ENCODE peak calls at places on chromosome 6, in four cellular contexts. A is HEK293T; L is activated naive CD4-positive, alpha-beta T cell treated with anti-CD3 and anti-CD28 coated beads, Interleukin-2, amount 10 ng/mL, durations not matched to agents 7 days and 5 days; Y is left lobe of liver. F is an unnamed sample.

GRCh38 chr6:142384455-142385332 is 82.9 kb downstream of the ADGRG6 start:
- DNase-seq in L (no peak), A (no peak), Y (no peak), F (no peak)

GRCh38 chr6:34154668-34155447 is 9.0 kb upstream of the GRM4 start:
- DNase-seq in A (peak; percentile 87), L (peak; percentile 73), Y (peak; percentile 54), F (peak; percentile 81)

GRCh38 chr6:158016571-158017383 is 35.1 kb downstream of the SYNJ2 start:
- DNase-seq in A (no peak), Y (no peak), L (no peak), F (peak; percentile 62)

GRCh38 chr6:123117145-123117908 is 121.3 kb downstream of the CLVS2 start:
- DNase-seq in Y (no peak), A (no peak), L (no peak), F (no peak)

GRCh38 chr6:135499441-135500340 is 2.2 kb upstream of the AHI1 start:
- DNase-seq in Y (no peak), A (no peak), L (no peak), F (no peak)

GRCh38 chr6:10962673-10963072 is 75.8 kb downstream of the SYCP2L start:
- DNase-seq in L (no peak), Y (no peak), A (no peak), F (no peak)

GRCh38 chr6:73058736-73059135 is 166.6 kb downstream of the KHDC1L start:
- DNase-seq in L (no peak), A (no peak), Y (no peak), F (no peak)

GRCh38 chr6:50819527-50819905 is 845 bp downstream of the TFAP2B start:
- DNase-seq in A (no peak), Y (no peak), L (no peak), F (peak; percentile 47)

GRCh38 chr6:137715589-137716045 is 151.4 kb upstream of the TNFAIP3 start:
- DNase-seq in A (no peak), Y (no peak), L (no peak), F (no peak)

GRCh38 chr6:139336488-139336887 is 38.0 kb downstream of the CITED2 start:
- DNase-seq in Y (peak; percentile 52), L (no peak), A (no peak), F (peak; percentile 34)

GRCh38 chr6:169397684-169398083 is 144.0 kb upstream of the THBS2 start:
- DNase-seq in Y (no peak), L (no peak), A (no peak), F (no peak)

GRCh38 chr6:152087701-152088100 is 280.2 kb downstream of the ESR1 start:
- DNase-seq in L (no peak), A (no peak), Y (no peak), F (no peak)

GRCh38 chr6:27668442-27669275 is 195.8 kb upstream of the ZNF184 start:
- DNase-seq in Y (no peak), L (peak; percentile 39), A (peak; percentile 37), F (peak; percentile 68)